ENCODE peak calls at places on chromosomes 12 and 14, in eight cellular contexts. K, P, I, X, B, U, L and Z are unnamed samples. For H3K4me1, the result is how much of the 10 kb centered on the place peaks cover.

GRCh38 chr12:76422878-76423438 is 74.7 kb upstream of the BBS10 start:
- DNase-seq in P (peak), L (no peak), I (no peak), K (no peak), U (no peak), B (peak), X (no peak), Z (no peak)

GRCh38 chr14:94392510-94392935 is 4.1 kb upstream of the SERPINA1 start:
- DNase-seq in X (peak), I (no peak), K (no peak), L (peak), U (no peak), P (peak), B (no peak), Z (no peak)

GRCh38 chr14:101731187-101732080 is 30.1 kb upstream of the PPP2R5C start:
- DNase-seq in K (peak), L (peak), U (no peak), I (peak), X (peak), P (peak), B (no peak), Z (peak)

GRCh38 chr12:132108211-132108832 is 35.8 kb downstream of the DDX51 start:
- DNase-seq in K (peak), L (no peak), U (peak), P (no peak), B (no peak), I (no peak), X (no peak), Z (no peak)

GRCh38 chr12:47133981-47134380 is 54.2 kb upstream of the AMIGO2 start:
- DNase-seq in X (no peak), B (no peak), I (no peak), L (no peak), P (no peak), K (no peak), U (no peak), Z (no peak)

GRCh38 chr12:87140257-87140656 is 884.1 kb upstream of the MGAT4C start:
- DNase-seq in X (no peak), P (peak), L (no peak), B (no peak), U (no peak), K (no peak), I (no peak), Z (no peak)

GRCh38 chr12:49017764-49018281 is 753 bp downstream of the PRKAG1 start:
- DNase-seq in K (no peak), L (no peak), U (no peak), P (peak), I (no peak), X (peak), B (peak), Z (no peak)

GRCh38 chr12:132710062-132710421 is 600 bp upstream of the PGAM5 start:
- DNase-seq in B (no peak), U (no peak), K (no peak), L (no peak), X (no peak), I (no peak), P (no peak), Z (no peak)

GRCh38 chr12:132444957-132445883 is 44.7 kb upstream of the FBRSL1 start:
- DNase-seq in L (no peak), P (no peak), X (no peak), U (peak), B (no peak), I (no peak), K (peak), Z (no peak)

GRCh38 chr14:105299654-105300541 is 903 bp downstream of the BRF1 start:
- DNase-seq in K (no peak), B (peak), L (no peak), I (no peak), P (no peak), U (no peak), X (no peak), Z (no peak)

GRCh38 chr14:99427632-99428315 is 52.9 kb downstream of the SETD3 start:
- DNase-seq in B (no peak), U (no peak), L (no peak), I (no peak), X (no peak), K (no peak), P (peak), Z (no peak)

GRCh38 chr12:124531281-124531745 is 36.1 kb downstream of the NCOR2 start:
- DNase-seq in U (no peak), K (no peak), X (no peak), L (no peak), I (no peak), B (peak), P (no peak), Z (no peak)

GRCh38 chr14:90692826-90693225 is 123.4 kb downstream of the TTC7B start:
- DNase-seq in B (no peak), P (peak), U (no peak), X (no peak), L (no peak), I (no peak), K (no peak), Z (no peak)

GRCh38 chr12:47079365-47079893 is at the start of gene PCED1B:
- DNase-seq in U (peak), X (peak), I (no peak), P (peak), L (no peak), B (peak), K (peak), Z (peak)

GRCh38 chr12:1918081-1918874 is at the start of gene CACNA2D4:
- DNase-seq in B (peak), X (no peak), U (peak), K (no peak), P (no peak), I (no peak), L (no peak), Z (no peak)

GRCh38 chr12:100077367-100077766 is 65.3 kb downstream of the BLTP3B start:
- DNase-seq in L (no peak), I (no peak), K (no peak), P (no peak), U (no peak), B (peak), X (peak), Z (peak)

GRCh38 chr14:102541771-102542170 is 32.2 kb upstream of the ANKRD9 start:
- DNase-seq in B (peak), P (no peak), L (no peak), K (no peak), U (no peak), I (no peak), X (no peak), Z (no peak)

GRCh38 chr12:6135071-6135470 is 10.6 kb upstream of the VWF start:
- DNase-seq in B (no peak), U (no peak), K (no peak), X (no peak), L (no peak), I (no peak), P (peak), Z (no peak)

GRCh38 chr14:104893435-104894207 is 28.6 kb downstream of the CEP170B start:
- DNase-seq in X (no peak), P (no peak), K (peak), U (peak), B (no peak), L (no peak), I (no peak), Z (no peak)

GRCh38 chr14:50344116-50344775 is 32.1 kb downstream of the DMAC2L start:
- DNase-seq in B (no peak), I (no peak), U (no peak), K (no peak), L (peak), P (peak), X (no peak), Z (no peak)

GRCh38 chr12:98499668-98500456 is 15.5 kb upstream of the TMPO start:
- DNase-seq in L (no peak), X (no peak), I (no peak), U (no peak), B (no peak), P (no peak), K (no peak), Z (no peak)

GRCh38 chr14:83561261-83561660 is 1968.7 kb upstream of the FLRT2 start:
- DNase-seq in I (no peak), L (no peak), X (no peak), B (no peak), K (no peak), P (no peak), U (no peak), Z (no peak)

GRCh38 chr14:63308723-63309317 is 9.9 kb downstream of the GPHB5 start:
- DNase-seq in I (peak), X (peak), L (no peak), K (peak), B (peak), P (peak), U (peak), Z (peak)

GRCh38 chr14:72679591-72680151 is 214.2 kb downstream of the DPF3 start:
- DNase-seq in U (no peak), K (no peak), P (peak), B (peak), I (no peak), L (no peak), X (no peak), Z (no peak)

GRCh38 chr12:111677186-111677585 is 8.6 kb downstream of the BRAP start:
- DNase-seq in U (no peak), I (no peak), L (no peak), P (no peak), K (no peak), X (no peak), B (no peak), Z (no peak)

GRCh38 chr14:100677925-100678765 is 48.5 kb upstream of the DLK1 start:
- DNase-seq in U (no peak), P (peak), K (peak), X (no peak), B (peak), I (no peak), L (no peak), Z (no peak)

GRCh38 chr12:66733839-66734238 is 55.0 kb upstream of the GRIP1 start:
- DNase-seq in P (no peak), B (no peak), U (no peak), K (no peak), L (no peak), I (no peak), X (no peak), Z (no peak)

GRCh38 chr12:59715434-59715833 is 119.6 kb downstream of the SLC16A7 start:
- DNase-seq in U (no peak), X (peak), B (no peak), K (no peak), L (no peak), P (no peak), I (no peak), Z (no peak)

GRCh38 chr14:55731881-55732498 is 152.0 kb downstream of the KTN1 start:
- DNase-seq in B (no peak), K (no peak), L (no peak), I (peak), U (peak), P (peak), X (peak), Z (no peak)

GRCh38 chr14:53701108-53701875 is 255.3 kb downstream of the BMP4 start:
- DNase-seq in K (no peak), P (no peak), X (no peak), U (no peak), B (no peak), L (peak), I (no peak), Z (no peak)

GRCh38 chr12:2583642-2584041 is 211.1 kb upstream of the FKBP4 start:
- DNase-seq in U (no peak), P (no peak), B (no peak), X (no peak), L (no peak), K (no peak), I (no peak), Z (no peak)

GRCh38 chr12:102406033-102406584 is 74.3 kb downstream of the IGF1 start:
- DNase-seq in U (no peak), B (peak), P (peak), L (peak), I (no peak), K (no peak), X (no peak), Z (no peak)

GRCh38 chr14:33686218-33686617 is 264.7 kb downstream of the EGLN3 start:
- DNase-seq in P (peak), U (no peak), L (no peak), X (no peak), B (no peak), K (no peak), I (no peak), Z (no peak)

GRCh38 chr12:74043343-74043742 is 494.3 kb upstream of the ATXN7L3B start:
- DNase-seq in B (no peak), L (no peak), U (no peak), I (peak), K (peak), X (no peak), P (no peak), Z (peak)

GRCh38 chr12:31849090-31849687 is 110.0 kb upstream of the RESF1 start:
- DNase-seq in K (no peak), P (peak), L (no peak), U (no peak), X (no peak), B (no peak), I (peak), Z (peak)

GRCh38 chr14:89540830-89541470 is 123.9 kb upstream of the FOXN3 start:
- DNase-seq in U (no peak), I (no peak), P (peak), K (no peak), L (no peak), X (no peak), B (no peak), Z (peak)

GRCh38 chr12:89060133-89060532 is 292.2 kb downstream of the DUSP6 start:
- DNase-seq in L (no peak), B (no peak), I (no peak), U (no peak), P (peak), X (no peak), K (no peak), Z (no peak)

GRCh38 chr14:67940476-67940875 is 120.9 kb downstream of the RAD51B start:
- DNase-seq in I (no peak), L (no peak), K (no peak), U (no peak), B (no peak), P (peak), X (peak), Z (no peak)

GRCh38 chr14:43625294-43625693 is 881.8 kb downstream of the FSCB start:
- DNase-seq in B (no peak), X (no peak), U (no peak), L (no peak), K (no peak), I (no peak), P (no peak), Z (no peak)

DNA sequence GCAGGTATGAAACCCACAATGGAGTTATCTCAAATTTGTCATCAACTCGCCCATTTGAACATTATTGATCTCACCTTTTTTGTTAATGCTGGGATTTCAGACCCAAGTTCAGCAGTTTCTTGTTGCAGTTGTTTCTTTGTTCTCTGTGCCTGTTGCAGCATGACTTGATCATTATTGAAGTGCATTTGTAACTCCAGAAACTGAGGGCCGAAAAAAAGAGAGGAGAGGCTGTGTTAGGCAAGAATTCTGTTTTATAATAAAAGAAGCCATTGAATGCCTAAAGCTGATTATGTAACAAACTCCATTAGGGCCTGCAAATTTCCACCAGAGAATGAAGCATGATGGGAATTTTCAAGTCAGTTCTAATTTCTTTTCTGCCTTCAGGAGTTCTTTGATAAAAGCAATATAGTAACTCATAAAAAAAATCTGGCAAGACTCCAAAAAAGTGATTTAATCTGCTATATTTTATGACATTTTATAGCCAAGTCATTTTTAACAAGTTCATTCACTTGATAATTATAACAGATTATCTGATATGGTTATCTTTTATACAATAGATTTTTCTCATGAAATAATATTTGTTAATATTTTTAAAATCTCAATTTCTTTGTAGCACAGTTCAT is 156.8 kb upstream of the RASSF8 start:
- DNase-seq in X (no peak), U (no peak), K (no peak), P (no peak), L (no peak), B (no peak), I (no peak), Z (no peak)
- H3K4me1 ChIP-seq in X (under half), U (under half), K (under half), P (under half), L (under half), B (under half), I (under half), Z (under half)

GRCh38 chr12:71645268-71645667 is 18.4 kb downstream of the ZFC3H1 start:
- DNase-seq in B (no peak), I (no peak), P (no peak), X (no peak), L (no peak), K (no peak), U (no peak), Z (no peak)
- TF ChIP-seq RAD21 in B (no peak), I (no peak), P (no peak), X (no peak), L (no peak), K (no peak), U (no peak), Z (no peak)

DNA sequence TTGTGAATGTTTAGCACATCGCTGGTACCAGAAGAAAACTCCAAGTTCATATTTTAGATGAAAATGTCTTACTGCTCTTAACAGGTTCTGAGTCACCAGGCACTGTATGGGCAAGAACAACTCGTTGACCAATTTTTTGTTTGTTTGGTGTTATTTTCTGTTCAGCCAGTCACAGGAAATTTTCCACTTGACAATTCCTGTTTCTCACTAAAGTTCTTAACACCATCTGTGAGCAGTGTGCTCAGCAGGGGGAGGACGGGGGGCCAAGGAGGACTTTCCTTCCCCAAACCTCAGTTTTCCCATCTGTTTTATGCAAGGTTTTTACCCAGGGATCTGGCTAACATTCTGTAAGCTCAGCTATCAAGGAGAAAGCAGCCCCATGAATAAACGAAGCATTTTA is 3.0 kb downstream of the NUAK1 start:
- DNase-seq in U (no peak), L (no peak), I (no peak), P (peak), B (no peak), X (no peak), K (no peak), Z (no peak)
- H3K4me1 ChIP-seq in U (under half), L (under half), I (under half), P (under half), B (under half), X (half or more), K (under half), Z (half or more)

DNA sequence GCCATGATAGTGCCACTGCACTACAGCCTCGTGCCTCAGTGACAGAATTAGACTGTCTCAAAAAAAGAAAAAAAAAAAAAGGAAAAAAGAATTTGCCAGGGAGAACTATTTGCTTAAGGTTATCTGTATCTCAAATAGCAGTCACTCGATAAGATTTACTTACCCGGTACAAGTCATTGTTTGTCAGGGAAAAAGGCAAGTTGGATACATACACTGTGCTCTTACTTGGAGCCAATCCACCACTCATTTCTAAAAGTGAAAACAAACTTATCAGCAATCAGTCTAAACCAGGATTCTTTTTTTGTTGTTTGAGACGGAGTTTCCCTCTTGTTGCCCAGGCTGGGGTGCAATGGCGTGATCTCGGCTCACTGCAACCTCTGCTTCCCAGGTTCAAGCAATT is 2.0 kb downstream of the ZCRB1 start:
- DNase-seq in P (no peak), K (no peak), L (no peak), X (no peak), B (no peak), I (no peak), U (no peak), Z (no peak)
- TF ChIP-seq RAD21 in P (no peak), K (no peak), L (no peak), X (no peak), B (no peak), I (no peak), U (no peak), Z (no peak)